ENCODE peak calls at places on chromosome 7, in seven cellular contexts. E is HFF-Myc, L is HepG2, G is foreskin keratinocyte, W is AG10803, Q is nephron progenitor cell, N is fibroblast of mammary gland. M is an unnamed sample.

GRCh38 chr7:40380111-40380510 is 245.3 kb downstream of the SUGCT start:
- DNase-seq in L (no peak), G (no peak), E (no peak), W (no peak), Q (no peak), N (no peak), M (no peak)

GRCh38 chr7:143321734-143322133 is 5.8 kb downstream of the CLCN1 start:
- DNase-seq in L (no peak), E (no peak), G (no peak), Q (no peak), W (no peak), N (no peak), M (no peak)

GRCh38 chr7:8217200-8218068 is 44.5 kb downstream of the ICA1 start:
- DNase-seq in N (peak; percentile 76), G (peak; percentile 42), L (peak; percentile 51), W (peak; percentile 72), E (peak; percentile 48), Q (peak; percentile 36), M (no peak)

GRCh38 chr7:37311282-37311868 is 137.3 kb downstream of the ELMO1 start:
- DNase-seq in G (no peak), E (no peak), Q (no peak), W (no peak), N (peak; percentile 49), L (no peak), M (no peak)

GRCh38 chr7:98213296-98213873 is 2.1 kb downstream of the BHLHA15 start:
- DNase-seq in N (no peak), L (no peak), W (no peak), Q (no peak), E (no peak), G (no peak), M (no peak)

GRCh38 chr7:134209322-134210015 is 82.3 kb downstream of the LRGUK start:
- DNase-seq in E (no peak), G (no peak), Q (no peak), W (no peak), N (no peak), L (no peak), M (no peak)

GRCh38 chr7:3559178-3559765 is 258.2 kb downstream of the SDK1 start:
- DNase-seq in L (no peak), N (peak; percentile 94), G (peak; percentile 84), E (no peak), W (peak; percentile 25), Q (no peak), M (no peak)

GRCh38 chr7:101112233-101112632 is 14.7 kb upstream of the SERPINE1 start:
- DNase-seq in W (no peak), N (peak; percentile 98), G (no peak), L (no peak), E (no peak), Q (no peak), M (no peak)

GRCh38 chr7:28292826-28293528 is 112.4 kb upstream of the JAZF1 start:
- DNase-seq in L (no peak), G (no peak), W (no peak), E (peak; percentile 41), Q (no peak), N (no peak), M (no peak)

GRCh38 chr7:216360-217300 is 24.3 kb downstream of the FAM20C start:
- DNase-seq in E (no peak), N (no peak), Q (no peak), W (peak; percentile 20), L (no peak), G (no peak), M (no peak)

GRCh38 chr7:13910805-13911551 is 78.5 kb downstream of the ETV1 start:
- DNase-seq in N (peak; percentile 14), Q (no peak), E (no peak), L (no peak), G (no peak), W (no peak), M (no peak)

GRCh38 chr7:70347880-70348279 is 749.6 kb downstream of the AUTS2 start:
- DNase-seq in Q (no peak), E (no peak), N (no peak), W (no peak), G (no peak), L (no peak), M (no peak)

GRCh38 chr7:38656976-38657375 is 25.8 kb upstream of the AMPH start:
- DNase-seq in E (no peak), G (no peak), N (peak; percentile 58), L (no peak), Q (no peak), W (peak; percentile 46), M (no peak)

GRCh38 chr7:22864301-22864700 is 41.7 kb upstream of the TOMM7 start:
- DNase-seq in Q (no peak), E (no peak), N (peak; percentile 68), L (no peak), G (no peak), W (peak; percentile 57), M (no peak)

GRCh38 chr7:25611196-25611595 is 382.9 kb upstream of the NPVF start:
- DNase-seq in N (no peak), G (no peak), L (no peak), W (no peak), Q (no peak), E (no peak), M (no peak)

GRCh38 chr7:2821842-2822507 is 22.1 kb downstream of the GNA12 start:
- DNase-seq in G (peak; percentile 90), N (peak; percentile 88), Q (no peak), E (no peak), W (peak; percentile 90), L (no peak), M (no peak)

GRCh38 chr7:1539346-1540321 is 9.1 kb downstream of the MAFK start:
- DNase-seq in L (no peak), W (peak; percentile 61), N (peak; percentile 62), Q (no peak), E (no peak), G (no peak), M (no peak)

GRCh38 chr7:5479133-5479745 is 55.6 kb upstream of the TNRC18 start:
- DNase-seq in E (peak; percentile 31), Q (no peak), W (peak; percentile 85), N (no peak), G (no peak), L (no peak), M (no peak)

GRCh38 chr7:74544706-74545469 is 91.2 kb downstream of the GTF2IRD1 start:
- DNase-seq in G (peak; percentile 35), Q (peak; percentile 36), L (peak; percentile 44), E (peak; percentile 16), N (peak; percentile 70), W (peak; percentile 18), M (no peak)

GRCh38 chr7:80359029-80359428 is 152.8 kb downstream of the GNAT3 start:
- DNase-seq in G (no peak), E (no peak), W (no peak), N (no peak), Q (no peak), L (no peak), M (no peak)

GRCh38 chr7:73555411-73555982 is 2.0 kb downstream of the BCL7B start:
- DNase-seq in L (no peak), E (no peak), G (no peak), W (peak; percentile 61), Q (no peak), N (no peak), M (no peak)

GRCh38 chr7:37052673-37053072 is 328.4 kb upstream of the AOAH start:
- DNase-seq in N (peak; percentile 44), Q (peak; percentile 84), E (no peak), L (peak; percentile 44), W (peak; percentile 4), G (peak; percentile 36), M (peak; percentile 51)

GRCh38 chr7:83876593-83876992 is 227.7 kb upstream of the SEMA3E start:
- DNase-seq in Q (no peak), G (peak; percentile 97), N (peak; percentile 88), E (no peak), W (peak; percentile 14), L (no peak), M (no peak)

GRCh38 chr7:35970458-35970857 is 169.6 kb downstream of the SEPTIN7 start:
- DNase-seq in W (no peak), N (no peak), L (no peak), G (no peak), E (no peak), Q (no peak), M (no peak)
- TF ChIP-seq CTCF in W (no peak), N (no peak), L (no peak), G (no peak), E (no peak), Q (no peak), M (no peak)

GRCh38 chr7:135232720-135233119 is 918 bp upstream of the STRA8 start:
- DNase-seq in Q (peak; percentile 17), E (no peak), G (no peak), W (no peak), N (no peak), L (no peak), M (no peak)
- TF ChIP-seq CTCF in Q (no peak), E (peak; percentile 45), G (peak; percentile 34), W (no peak), N (peak; percentile 26), L (peak; percentile 55), M (no peak)

GRCh38 chr7:149334930-149335329 is 72.9 kb downstream of the ZNF783 start:
- DNase-seq in N (no peak), E (no peak), Q (no peak), G (no peak), L (no peak), W (peak; percentile 27), M (no peak)

GRCh38 chr7:149329787-149330334 is 67.9 kb downstream of the ZNF783 start:
- DNase-seq in Q (no peak), E (no peak), L (no peak), N (no peak), G (no peak), W (no peak), M (no peak)

GRCh38 chr7:149333321-149333717 is 71.3 kb downstream of the ZNF783 start:
- DNase-seq in L (no peak), W (no peak), N (no peak), G (no peak), E (no peak), Q (no peak), M (no peak)

GRCh38 chr7:149330914-149331567 is 69.0 kb downstream of the ZNF783 start:
- DNase-seq in G (peak; percentile 23), Q (no peak), W (no peak), N (peak; percentile 13), L (peak; percentile 18), E (no peak), M (no peak)

GRCh38 chr7:149334219-149334618 is 72.2 kb downstream of the ZNF783 start:
- DNase-seq in W (no peak), L (no peak), G (no peak), Q (no peak), E (no peak), N (no peak), M (no peak)
- TF ChIP-seq CTCF in W (no peak), L (no peak), G (no peak), Q (no peak), E (no peak), N (no peak), M (no peak)

DNA sequence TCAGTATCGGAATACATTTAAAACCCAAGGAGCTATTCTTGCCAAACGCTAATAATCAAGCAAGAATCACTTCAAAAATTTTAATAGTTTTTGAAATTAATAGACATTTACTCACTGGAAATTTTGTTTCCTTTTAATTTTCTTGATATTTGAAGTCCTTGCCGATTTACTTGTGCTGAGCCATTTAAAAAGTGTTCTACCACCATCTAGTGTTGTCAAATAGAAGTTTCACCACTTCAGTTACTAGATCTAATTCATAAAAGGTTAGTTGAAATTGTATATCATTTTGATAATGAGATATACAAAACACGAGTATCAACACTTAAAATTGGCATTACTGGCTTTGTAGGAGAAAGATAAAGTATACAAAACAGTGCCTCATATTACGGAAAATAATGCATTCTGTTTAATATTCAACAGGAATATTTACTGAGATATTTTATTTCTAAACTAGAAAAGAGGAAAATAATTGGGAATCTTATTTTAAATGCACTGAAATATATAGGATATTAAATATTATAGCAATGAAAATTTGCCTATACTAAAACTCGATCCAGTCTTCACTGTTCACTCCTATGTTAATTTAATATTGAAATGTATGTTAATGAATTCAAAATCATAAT is 664.8 kb upstream of the SEMA3D start:
- DNase-seq in Q (no peak), W (peak; percentile 80), L (peak; percentile 16), G (peak; percentile 31), N (peak; percentile 73), E (no peak), M (no peak)
- TF ChIP-seq CTCF in Q (peak; percentile 54), W (peak; percentile 72), L (peak; percentile 41), G (peak; percentile 64), N (peak; percentile 56), E (no peak), M (peak; percentile 70)

M was measured in progenitor cell of endocrine pancreas.